ENCODE peak calls at places on chromosomes 6 and 20, in nine cellular contexts. G is right lobe of liver; W is fibroblast of lung; F is left ventricle myocardium inferior; N is IMR-90; R is Peyer's patch; L is neuronal stem cell; P is naive thymus-derived CD4-positive, alpha-beta T cell; I is A549. T is an unnamed sample.
A peak's percentile ranks its signal among the peaks of the same experiment; 100 is the strongest.

GRCh38 chr6:21354805-21355238 is 238.7 kb upstream of the SOX4 start:
- DNase-seq in G (no peak), W (no peak), F (no peak), N (no peak), R (no peak), L (no peak), P (no peak), I (no peak), T (no peak)

GRCh38 chr20:63006611-63007471 is at the start of gene BHLHE23:
- DNase-seq in G (no peak), W (no peak), F (peak; percentile 30), N (no peak), R (no peak), L (peak; percentile 69), P (no peak), I (no peak), T (no peak)

GRCh38 chr20:2946988-2947961 is 74.0 kb downstream of the PTPRA start:
- DNase-seq in G (peak; percentile 71), W (peak; percentile 71), F (no peak), N (peak; percentile 75), R (no peak), L (peak; percentile 71), P (no peak), I (peak; percentile 16), T (no peak)

GRCh38 chr6:170307080-170307545 is 555 bp downstream of the FAM120B start:
- DNase-seq in G (no peak), W (no peak), F (no peak), N (no peak), R (no peak), L (no peak), P (no peak), I (no peak), T (no peak)

GRCh38 chr6:90383212-90383611 is 86.6 kb upstream of the BACH2 start:
- DNase-seq in G (no peak), W (no peak), F (no peak), N (no peak), R (no peak), L (no peak), P (peak; percentile 16), I (no peak), T (no peak)

GRCh38 chr20:46073443-46073842 is 16.3 kb downstream of the NCOA5 start:
- DNase-seq in G (no peak), W (peak; percentile 49), F (no peak), N (no peak), R (no peak), L (no peak), P (no peak), I (no peak), T (no peak)

GRCh38 chr6:17493286-17493685 is 99.9 kb downstream of the CAP2 start:
- DNase-seq in G (no peak), W (peak; percentile 92), F (no peak), N (peak; percentile 85), R (no peak), L (no peak), P (no peak), I (peak; percentile 11), T (no peak)

GRCh38 chr20:19758888-19759331 is 852 bp downstream of the RIN2 start:
- DNase-seq in G (peak; percentile 77), W (peak; percentile 31), F (peak; percentile 87), N (no peak), R (no peak), L (peak; percentile 52), P (no peak), I (peak; percentile 56), T (peak; percentile 95)

GRCh38 chr20:48791014-48791413 is 36.8 kb downstream of the PREX1 start:
- DNase-seq in G (peak; percentile 84), W (peak; percentile 38), F (no peak), N (no peak), R (no peak), L (no peak), P (no peak), I (peak; percentile 29), T (no peak)

GRCh38 chr6:137755284-137755683 is 111.8 kb upstream of the TNFAIP3 start:
- DNase-seq in G (no peak), W (no peak), F (no peak), N (no peak), R (no peak), L (no peak), P (no peak), I (no peak), T (no peak)

GRCh38 chr6:151493495-151494234 is at the start of gene CCDC170:
- DNase-seq in G (peak; percentile 58), W (peak; percentile 17), F (peak; percentile 53), N (no peak), R (no peak), L (peak; percentile 38), P (no peak), I (peak; percentile 13), T (peak; percentile 86)

GRCh38 chr20:10987651-10988383 is 314.0 kb upstream of the JAG1 start:
- DNase-seq in G (no peak), W (peak; percentile 57), F (no peak), N (peak; percentile 41), R (no peak), L (no peak), P (no peak), I (no peak), T (no peak)

GRCh38 chr6:121780325-121781313 is 345.2 kb downstream of the GJA1 start:
- DNase-seq in G (peak; percentile 55), W (peak; percentile 99), F (peak; percentile 78), N (peak; percentile 92), R (no peak), L (no peak), P (no peak), I (peak; percentile 43), T (peak; percentile 87)

DNA sequence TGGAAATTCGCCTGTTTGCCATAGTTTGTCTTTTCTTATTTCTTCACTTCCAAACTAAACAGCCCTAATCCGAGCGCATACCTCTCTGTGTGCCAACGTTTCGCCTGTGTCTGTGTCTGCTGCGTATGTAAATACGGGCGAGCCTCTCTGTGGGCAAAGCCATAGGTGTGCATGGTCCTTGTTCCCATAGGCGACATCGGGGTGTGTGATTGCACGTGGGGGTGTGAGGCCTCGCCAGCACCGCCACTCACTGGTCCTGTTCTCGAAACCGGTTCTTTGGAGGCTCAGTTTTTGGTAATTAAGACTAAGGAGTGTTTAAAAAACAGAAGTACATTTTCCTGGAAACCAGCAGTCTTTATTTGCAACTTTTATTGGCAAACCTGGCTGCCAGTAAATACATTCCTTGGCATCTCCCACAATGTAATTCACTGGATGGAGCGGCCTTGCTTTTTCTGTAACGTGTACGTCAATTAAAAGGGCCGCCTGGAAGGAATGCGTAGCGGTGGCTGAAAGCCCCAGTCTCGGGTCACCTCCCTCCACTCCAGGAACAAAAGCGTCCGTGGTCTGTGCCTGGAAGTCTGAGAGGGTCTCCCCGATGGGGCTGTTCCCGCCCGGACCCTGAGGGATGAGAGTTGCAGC is 5.9 kb upstream of the FOXC1 start:
- DNase-seq in G (peak; percentile 22), W (no peak), F (no peak), N (no peak), R (no peak), L (no peak), P (no peak), I (no peak), T (no peak)
- H3K27ac ChIP-seq in G (no peak overlapping the region), W (no peak overlapping the region), F (no peak overlapping the region), N (no peak overlapping the region), R (no peak overlapping the region), L (no peak overlapping the region), P (no peak overlapping the region), I (peak overlapping the region; percentile 65), T (no peak overlapping the region)

GRCh38 chr6:25645916-25646315 is 6.1 kb upstream of the SCGN start:
- DNase-seq in G (no peak), W (no peak), F (no peak), N (no peak), R (no peak), L (no peak), P (no peak), I (no peak), T (no peak)
- H3K4me3 ChIP-seq in G (no peak overlapping the region), W (no peak overlapping the region), F (no peak overlapping the region), N (no peak overlapping the region), R (no peak overlapping the region), L (no peak overlapping the region), P (no peak overlapping the region), I (no peak overlapping the region), T (no peak overlapping the region)

DNA sequence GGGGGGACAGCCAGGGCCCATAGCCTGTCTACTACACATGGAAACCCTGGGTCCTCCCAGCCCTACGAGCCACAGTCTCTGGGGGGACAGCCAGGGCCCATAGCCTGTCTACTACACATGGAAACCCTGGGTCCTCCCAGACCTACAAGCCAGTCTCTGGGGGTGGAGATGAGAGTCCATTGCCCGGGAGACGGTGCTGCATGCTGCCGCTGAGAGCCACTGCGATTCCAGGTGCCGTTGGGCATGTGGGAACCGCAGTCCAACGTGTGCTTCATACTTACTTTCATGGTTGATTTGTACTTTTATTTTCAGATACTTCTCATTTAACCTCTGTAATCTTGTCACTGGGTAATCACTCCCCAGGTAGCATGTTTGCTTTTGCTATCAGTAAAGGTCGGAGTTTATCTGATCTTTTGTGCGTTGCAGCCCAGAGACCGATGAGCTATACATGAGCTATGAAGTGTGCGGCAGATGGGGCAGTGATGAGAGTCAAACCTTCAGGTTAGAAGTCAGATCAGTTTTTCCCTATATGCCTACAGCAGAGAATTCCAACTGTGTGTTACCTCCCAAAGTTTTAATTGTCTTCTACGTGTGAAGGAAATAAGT is 58.2 kb downstream of the SMOC2 start:
- DNase-seq in G (no peak), W (no peak), F (no peak), N (no peak), R (no peak), L (no peak), P (no peak), I (no peak), T (no peak)
- H3K9me3 ChIP-seq in G (no peaks in the 10 kb centered on the region), W (no peaks in the 10 kb centered on the region), F (no peaks in the 10 kb centered on the region), N (peaks cover 51% of the 10 kb centered on the region), R (no peaks in the 10 kb centered on the region), L (no peaks in the 10 kb centered on the region), P (no peaks in the 10 kb centered on the region), I (no peaks in the 10 kb centered on the region), T (no peaks in the 10 kb centered on the region)

GRCh38 chr6:143772662-143773061 is 70.5 kb upstream of the LTV1 start:
- DNase-seq in G (no peak), W (no peak), F (no peak), N (no peak), R (no peak), L (no peak), P (no peak), I (no peak), T (no peak)

GRCh38 chr6:143774347-143774746 is 68.8 kb upstream of the LTV1 start:
- DNase-seq in G (peak; percentile 68), W (no peak), F (no peak), N (no peak), R (no peak), L (no peak), P (no peak), I (no peak), T (no peak)

GRCh38 chr6:143773503-143773902 is 69.6 kb upstream of the LTV1 start:
- DNase-seq in G (no peak), W (no peak), F (no peak), N (no peak), R (no peak), L (no peak), P (no peak), I (no peak), T (no peak)

GRCh38 chr6:143775326-143775725 is 67.8 kb upstream of the LTV1 start:
- DNase-seq in G (no peak), W (no peak), F (no peak), N (no peak), R (no peak), L (no peak), P (no peak), I (no peak), T (no peak)

DNA sequence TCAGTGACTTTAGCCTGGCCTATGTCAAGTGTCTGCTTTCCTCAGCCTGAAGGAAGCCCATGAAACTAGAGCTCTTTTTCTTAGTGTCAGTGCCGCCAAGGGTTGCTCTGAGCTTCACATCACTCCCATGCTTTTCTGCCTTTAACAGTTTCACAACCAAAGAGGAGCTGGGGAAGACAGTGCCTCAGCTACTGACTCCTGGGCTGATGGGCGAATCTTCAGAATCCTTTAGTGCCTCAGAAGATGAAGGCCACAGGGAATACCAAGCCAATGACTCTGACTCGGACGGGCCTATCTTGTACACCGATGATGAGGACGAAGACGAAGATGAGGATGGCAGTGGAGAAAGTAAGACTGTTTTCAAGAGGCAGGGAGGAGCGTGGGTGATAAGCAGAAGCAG is 71.0 kb upstream of the LTV1 start:
- DNase-seq in G (no peak), W (no peak), F (no peak), N (no peak), R (no peak), L (no peak), P (no peak), I (no peak), T (no peak)
- H3K27ac ChIP-seq in G (no peak overlapping the region), W (no peak overlapping the region), F (peak overlapping the region; percentile 61), N (no peak overlapping the region), R (peak overlapping the region; percentile 10), L (no peak overlapping the region), P (no peak overlapping the region), I (no peak overlapping the region), T (peak overlapping the region; percentile 64)

T was measured in right cardiac atrium.